ENCODE peak calls at places on chromosomes 1 and 21, in ten cellular contexts. R is lung, T is breast epithelium, H is K562, Z is WTC11, B is fibroblast of mammary gland, W is GM20000, X is fibroblast of pulmonary artery, F is AG04450, K is stomach. G is an unnamed sample.

GRCh38 chr21:15514073-15514946 is 215.5 kb upstream of the USP25 start:
- DNase-seq in H (no peak), F (no peak), B (no peak), W (peak), R (no peak), T (no peak), X (no peak), K (no peak), Z (no peak), G (no peak)

GRCh38 chr1:205575294-205575885 is 56.4 kb downstream of the ELK4 start:
- DNase-seq in R (no peak), Z (no peak), F (no peak), H (no peak), T (no peak), X (no peak), B (no peak), W (no peak), K (peak), G (no peak)

GRCh38 chr1:18926315-18927081 is 24.1 kb upstream of the ALDH4A1 start:
- DNase-seq in W (peak), H (peak), R (peak), B (peak), F (peak), T (no peak), X (peak), K (peak), Z (no peak), G (no peak)

GRCh38 chr1:205925730-205926129 is 17.5 kb downstream of the SLC26A9 start:
- DNase-seq in Z (no peak), W (no peak), R (no peak), B (peak), H (no peak), K (peak), F (no peak), X (peak), T (no peak), G (no peak)

GRCh38 chr1:6415979-6416656 is 3.6 kb downstream of the HES2 start:
- DNase-seq in W (no peak), H (no peak), F (no peak), Z (no peak), B (no peak), T (no peak), K (no peak), X (no peak), R (no peak), G (no peak)

GRCh38 chr1:230681599-230681998 is 32.3 kb downstream of the AGT start:
- DNase-seq in B (peak), X (peak), R (no peak), T (no peak), K (no peak), W (no peak), F (peak), H (no peak), Z (no peak), G (no peak)

GRCh38 chr1:71039666-71040262 is 7.9 kb downstream of the PTGER3 start:
- DNase-seq in B (no peak), T (no peak), X (no peak), F (no peak), R (no peak), H (no peak), W (no peak), Z (no peak), K (no peak), G (no peak)

GRCh38 chr1:207414606-207415108 is 39.5 kb upstream of the CR2 start:
- DNase-seq in W (peak), F (no peak), R (no peak), X (no peak), K (no peak), B (no peak), H (no peak), Z (no peak), T (no peak), G (no peak)

GRCh38 chr1:232462200-232462599 is 167.7 kb downstream of the SIPA1L2 start:
- DNase-seq in B (no peak), H (no peak), T (no peak), K (no peak), X (no peak), F (no peak), R (no peak), W (no peak), Z (no peak), G (no peak)

GRCh38 chr1:19405761-19406481 is 79.4 kb downstream of the CAPZB start:
- DNase-seq in F (no peak), B (peak), R (no peak), W (no peak), K (no peak), X (no peak), T (no peak), Z (no peak), H (no peak), G (peak)

GRCh38 chr1:93878501-93878888 is 511 bp downstream of the DNTTIP2 start:
- DNase-seq in H (peak), W (peak), R (peak), X (peak), F (no peak), B (peak), Z (no peak), K (peak), T (peak), G (no peak)

GRCh38 chr1:21239181-21239580 is 51.1 kb downstream of the ECE1 start:
- DNase-seq in B (no peak), Z (no peak), T (no peak), W (peak), H (no peak), R (no peak), F (no peak), K (no peak), X (no peak), G (no peak)

GRCh38 chr1:125066385-125066784 is 3881.6 kb downstream of the SRGAP2C start:
- DNase-seq in W (no peak), R (no peak), X (no peak), B (no peak), T (no peak), K (no peak), Z (no peak), F (no peak), H (no peak), G (no peak)

GRCh38 chr1:21232044-21232443 is 55.3 kb upstream of the EIF4G3 start:
- DNase-seq in R (peak), H (peak), B (peak), F (no peak), T (no peak), Z (peak), K (peak), X (peak), W (peak), G (peak)

GRCh38 chr21:15301014-15301413 is 236.2 kb upstream of the NRIP1 start:
- DNase-seq in B (peak), T (no peak), F (no peak), K (no peak), Z (no peak), H (no peak), R (no peak), X (no peak), W (no peak), G (no peak)

GRCh38 chr21:38806942-38807284 is 1.2 kb downstream of the ETS2 start:
- DNase-seq in R (no peak), Z (no peak), T (no peak), X (no peak), W (no peak), K (no peak), F (no peak), H (no peak), B (peak), G (no peak)

GRCh38 chr1:227353186-227353585 is 34.9 kb upstream of the CDC42BPA start:
- DNase-seq in B (no peak), W (no peak), Z (no peak), R (no peak), T (no peak), X (no peak), F (no peak), K (no peak), H (no peak), G (no peak)

GRCh38 chr1:108785264-108785663 is 38.8 kb downstream of the STXBP3 start:
- DNase-seq in T (no peak), H (no peak), W (no peak), Z (no peak), X (no peak), B (no peak), R (no peak), K (no peak), F (no peak), G (no peak)

GRCh38 chr1:1001631-1002300 is 1.9 kb upstream of the HES4 start:
- DNase-seq in Z (peak), W (peak), F (no peak), X (peak), K (peak), R (peak), H (peak), T (peak), B (peak), G (peak)

GRCh38 chr1:232899278-232899677 is 51.1 kb upstream of the NTPCR start:
- DNase-seq in W (no peak), R (no peak), F (no peak), H (no peak), B (no peak), X (no peak), K (no peak), T (no peak), Z (no peak), G (no peak)

GRCh38 chr1:46021046-46021822 is 111.2 kb downstream of the PIK3R3 start:
- DNase-seq in K (no peak), Z (no peak), W (no peak), X (no peak), B (no peak), R (no peak), T (no peak), H (no peak), F (no peak), G (no peak)

GRCh38 chr1:87684786-87685185 is 356.1 kb downstream of the LMO4 start:
- DNase-seq in Z (no peak), X (peak), T (no peak), H (no peak), F (no peak), B (peak), W (no peak), K (no peak), R (no peak), G (no peak)

GRCh38 chr1:166944186-166944967 is 31.0 kb downstream of the ILDR2 start:
- DNase-seq in Z (no peak), R (no peak), T (no peak), H (no peak), X (peak), F (peak), W (no peak), B (no peak), K (no peak), G (no peak)

GRCh38 chr1:232958067-232958466 is 7.7 kb downstream of the NTPCR start:
- DNase-seq in X (no peak), H (no peak), R (no peak), K (no peak), W (no peak), Z (no peak), F (no peak), T (no peak), B (no peak), G (no peak)

GRCh38 chr1:100835866-100836842 is 58.5 kb downstream of the EXTL2 start:
- DNase-seq in Z (no peak), X (no peak), H (no peak), T (no peak), K (no peak), B (peak), F (no peak), R (no peak), W (no peak), G (no peak)

GRCh38 chr1:10594481-10595050 is 119.8 kb downstream of the PEX14 start:
- DNase-seq in H (no peak), R (no peak), T (no peak), X (no peak), B (no peak), Z (peak), K (no peak), F (no peak), W (peak), G (no peak)

GRCh38 chr1:95084317-95085176 is 11.8 kb upstream of the ALG14 start:
- DNase-seq in R (no peak), W (peak), F (no peak), X (peak), K (no peak), B (peak), H (peak), T (no peak), Z (peak), G (peak)

GRCh38 chr1:68232354-68233148 is at the start of gene WLS:
- DNase-seq in K (peak), B (peak), T (peak), Z (peak), X (peak), F (peak), R (peak), W (no peak), H (no peak), G (peak)

GRCh38 chr1:31807273-31808048 is 8.4 kb downstream of the SPOCD1 start:
- DNase-seq in Z (no peak), X (no peak), K (no peak), B (no peak), W (no peak), F (no peak), T (no peak), R (no peak), H (no peak), G (no peak)

GRCh38 chr21:44862869-44863685 is 10.4 kb downstream of the PTTG1IP start:
- DNase-seq in Z (no peak), B (no peak), T (no peak), K (no peak), W (no peak), H (no peak), F (no peak), R (no peak), X (no peak), G (no peak)

GRCh38 chr1:229480500-229480899 is 27.6 kb downstream of the NUP133 start:
- DNase-seq in W (no peak), T (no peak), R (no peak), B (no peak), K (no peak), F (no peak), X (no peak), Z (no peak), H (no peak), G (no peak)

DNA sequence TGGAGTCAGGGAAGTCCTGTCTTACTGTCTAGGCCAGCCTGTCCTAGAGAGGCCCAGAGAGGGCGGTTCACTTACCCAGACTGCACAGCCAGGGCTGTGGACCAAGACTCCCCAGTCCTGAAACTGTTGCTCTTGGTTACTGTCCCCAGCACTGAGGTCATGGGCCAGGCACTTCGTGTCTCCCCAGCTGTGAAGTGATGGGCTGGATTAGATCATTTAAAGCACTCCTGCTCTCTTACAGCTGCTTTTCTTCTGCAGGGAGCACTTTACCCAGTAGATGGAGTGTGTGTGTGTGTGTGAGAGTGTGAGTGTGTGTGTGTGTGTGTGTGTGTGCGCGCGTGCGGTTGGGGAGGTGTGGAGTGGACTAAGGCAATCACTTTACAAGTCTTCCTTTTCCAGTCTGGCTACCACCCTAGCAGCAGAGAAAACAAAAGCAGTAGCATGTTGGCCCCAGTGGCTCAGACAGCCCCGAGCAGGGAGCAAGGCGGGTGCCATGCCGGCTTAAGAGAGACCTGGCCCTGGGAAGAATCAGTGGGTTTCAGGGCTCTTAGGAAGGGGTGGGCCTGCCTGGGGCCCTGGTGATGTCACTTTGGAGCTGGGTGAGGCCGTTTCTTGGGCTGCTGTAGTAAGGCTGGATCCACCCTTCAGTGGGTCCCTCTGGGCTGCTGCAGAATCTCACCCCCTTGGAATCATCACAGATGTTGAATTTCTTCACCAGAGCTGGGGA is 2.4 kb downstream of the SPSB1 start:
- DNase-seq in K (no peak), F (no peak), X (peak), T (no peak), B (peak), Z (no peak), H (no peak), W (peak), R (no peak), G (no peak)
- TF ChIP-seq CTCF in K (no peak), F (peak), X (peak), T (no peak), B (peak), Z (no peak), H (peak), W (no peak), R (no peak), G (no peak)

GRCh38 chr1:209896346-209896745 is 41.7 kb upstream of the SYT14 start:
- DNase-seq in T (no peak), W (no peak), H (no peak), X (peak), B (no peak), K (no peak), F (no peak), Z (no peak), R (no peak), G (no peak)

GRCh38 chr1:209895709-209896108 is 42.3 kb upstream of the SYT14 start:
- DNase-seq in K (no peak), F (no peak), B (peak), H (no peak), X (peak), T (no peak), W (no peak), Z (no peak), R (no peak), G (no peak)

GRCh38 chr1:209900734-209901133 is 37.3 kb upstream of the SYT14 start:
- DNase-seq in K (no peak), Z (no peak), H (no peak), B (peak), R (peak), T (no peak), F (no peak), W (no peak), X (peak), G (no peak)

GRCh38 chr1:209899948-209900347 is 38.1 kb upstream of the SYT14 start:
- DNase-seq in X (no peak), Z (peak), T (no peak), K (no peak), W (no peak), R (no peak), F (no peak), H (peak), B (no peak), G (no peak)
- TF ChIP-seq CTCF in X (peak), Z (peak), T (no peak), K (no peak), W (peak), R (no peak), F (peak), H (peak), B (peak), G (peak)

GRCh38 chr1:186487163-186487562 is 26.2 kb upstream of the PDC start:
- DNase-seq in F (no peak), T (no peak), B (no peak), K (no peak), R (no peak), X (no peak), H (no peak), W (no peak), Z (no peak), G (no peak)
- TF ChIP-seq CTCF in F (no peak), T (no peak), B (peak), K (no peak), R (no peak), X (no peak), H (no peak), W (no peak), Z (no peak), G (no peak)

GRCh38 chr1:55143686-55144085 is 71.5 kb downstream of the USP24 start:
- DNase-seq in F (no peak), H (peak), W (no peak), B (no peak), Z (peak), R (no peak), T (no peak), X (no peak), K (no peak), G (no peak)
- TF ChIP-seq CTCF in F (no peak), H (peak), W (no peak), B (no peak), Z (no peak), R (no peak), T (no peak), X (no peak), K (peak), G (peak)

DNA sequence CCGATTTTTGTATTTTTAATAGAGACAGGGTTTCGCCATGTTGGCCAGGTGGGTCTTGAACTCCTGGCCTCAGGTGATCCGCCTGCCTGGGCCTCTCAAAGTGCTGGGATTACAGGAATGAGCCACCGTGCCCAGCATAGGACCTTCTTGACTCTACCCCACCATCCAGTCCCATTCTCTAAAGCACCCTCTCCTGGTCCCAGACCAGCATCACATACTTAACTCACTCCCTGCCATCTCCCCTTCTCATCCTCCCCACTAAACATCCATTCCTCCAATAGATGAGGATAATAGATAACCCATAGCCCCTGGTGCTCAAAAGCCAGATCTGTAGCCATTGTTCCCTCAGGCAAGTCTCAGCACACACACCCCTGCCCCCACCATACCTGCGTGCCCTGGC is 2.1 kb downstream of the ENTREP3 start:
- DNase-seq in Z (no peak), W (no peak), B (no peak), K (no peak), F (no peak), T (no peak), H (no peak), R (no peak), X (no peak), G (no peak)
- TF ChIP-seq CTCF in Z (no peak), W (no peak), B (peak), K (no peak), F (no peak), T (no peak), H (no peak), R (no peak), X (peak), G (no peak)

GRCh38 chr1:119141020-119141424 is 569 bp upstream of the WARS2 start:
- DNase-seq in T (no peak), X (peak), H (no peak), B (peak), R (peak), K (no peak), F (no peak), W (no peak), Z (peak), G (peak)
- TF ChIP-seq CTCF in T (no peak), X (peak), H (peak), B (peak), R (no peak), K (no peak), F (peak), W (peak), Z (peak), G (peak)

DNA sequence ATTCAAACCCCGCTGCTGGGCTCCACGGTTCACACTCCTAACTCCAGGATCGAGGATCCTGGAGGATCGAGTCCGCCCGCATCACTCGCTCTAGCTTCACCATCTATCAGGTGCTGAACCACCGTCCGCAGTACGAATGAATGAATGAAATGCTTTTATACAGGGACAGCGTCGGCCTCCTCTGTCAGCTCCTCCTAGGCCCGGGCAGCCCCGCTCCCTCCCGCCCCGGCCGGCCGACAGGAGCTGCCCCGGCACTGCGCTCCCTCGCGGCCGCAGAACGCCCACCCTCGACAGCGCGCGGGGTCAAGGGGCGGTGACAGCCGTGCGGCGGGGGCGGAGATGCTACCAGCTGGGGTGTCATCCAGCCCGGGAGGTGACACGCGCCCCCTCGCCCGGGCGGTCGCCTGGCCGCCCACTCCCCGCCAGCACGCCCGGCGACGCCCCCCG is 520 bp downstream of the ZBTB17 start:
- DNase-seq in W (peak), X (peak), H (peak), K (peak), F (no peak), R (peak), B (peak), T (no peak), Z (peak), G (peak)
- TF ChIP-seq CTCF in W (no peak), X (no peak), H (peak), K (no peak), F (no peak), R (no peak), B (no peak), T (no peak), Z (no peak), G (peak)

DNA sequence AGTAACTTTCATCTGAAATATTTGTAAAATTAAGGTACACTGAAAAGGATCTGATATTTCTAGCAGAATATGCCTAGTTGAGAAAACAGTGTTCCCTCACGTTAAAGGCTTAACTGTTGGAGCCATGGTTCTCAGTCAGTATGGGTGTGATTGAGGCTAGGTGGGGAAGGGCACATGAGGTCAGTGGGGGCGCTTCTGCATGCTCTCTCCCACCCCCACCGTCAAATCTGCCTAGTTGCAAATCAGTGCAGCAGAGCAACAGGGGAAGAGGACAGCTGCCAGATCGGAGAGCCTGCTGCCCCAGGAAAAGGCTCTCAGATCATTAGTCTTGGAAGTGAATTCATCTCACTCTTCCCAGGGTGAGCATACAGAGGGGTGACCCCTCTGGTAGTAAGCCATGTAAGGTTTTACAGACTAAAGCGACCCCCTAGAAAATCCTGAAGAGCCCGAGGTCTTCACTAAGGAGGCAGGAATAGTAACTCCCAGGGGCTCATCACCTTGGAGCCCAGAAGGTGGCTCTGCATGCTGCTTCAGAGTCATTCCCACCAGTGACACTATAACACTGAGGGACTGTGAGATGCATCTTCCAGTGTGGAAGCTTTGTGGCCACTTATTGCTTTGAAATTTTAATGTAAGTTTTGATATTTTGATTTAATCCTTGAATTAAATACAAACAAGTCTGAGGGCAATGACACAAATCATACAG is 83.1 kb upstream of the BARHL2 start:
- DNase-seq in R (no peak), B (no peak), W (no peak), T (no peak), K (no peak), Z (no peak), F (no peak), X (no peak), H (no peak), G (no peak)
- TF ChIP-seq CTCF in R (no peak), B (no peak), W (no peak), T (no peak), K (no peak), Z (no peak), F (no peak), X (no peak), H (peak), G (no peak)